ENCODE peak calls at places on chromosomes 11 and 22, in eight cellular contexts. E, G, B, R, S, Y, H and V are unnamed samples.

GRCh38 chr11:70247710-70248072 is 22.8 kb upstream of the PPFIA1 start:
- DNase-seq in E (no peak), G (no peak), B (no peak), R (no peak), S (no peak), Y (peak; percentile 38), H (no peak), V (no peak)

GRCh38 chr11:92845390-92846185 is 123.9 kb upstream of the MTNR1B start:
- DNase-seq in E (no peak), G (no peak), B (no peak), R (no peak), S (no peak), Y (no peak), H (no peak), V (no peak)

GRCh38 chr22:42169055-42169469 is 38.5 kb upstream of the CYP2D6 start:
- DNase-seq in E (peak; percentile 78), G (peak; percentile 73), B (peak; percentile 38), R (peak; percentile 74), S (peak; percentile 82), Y (peak; percentile 55), H (no peak), V (peak; percentile 86)

GRCh38 chr11:12189543-12190235 is 79.3 kb downstream of the MICAL2 start:
- DNase-seq in E (no peak), G (peak; percentile 61), B (no peak), R (no peak), S (no peak), Y (no peak), H (peak; percentile 73), V (no peak)

GRCh38 chr22:23137905-23138520 is 3.8 kb downstream of the RSPH14 start:
- DNase-seq in E (no peak), G (peak; percentile 79), B (no peak), R (no peak), S (peak; percentile 71), Y (no peak), H (no peak), V (peak; percentile 30)

GRCh38 chr11:68998390-68998911 is 14.6 kb downstream of the MRGPRF start:
- DNase-seq in E (peak; percentile 85), G (no peak), B (no peak), R (peak; percentile 21), S (no peak), Y (no peak), H (peak; percentile 64), V (no peak)

GRCh38 chr22:29314537-29315285 is 786 bp downstream of the RASL10A start:
- DNase-seq in E (no peak), G (no peak), B (no peak), R (no peak), S (no peak), Y (no peak), H (peak; percentile 64), V (peak; percentile 26)

GRCh38 chr11:87840786-87841185 is 334.5 kb downstream of the RAB38 start:
- DNase-seq in E (no peak), G (no peak), B (no peak), R (no peak), S (no peak), Y (no peak), H (no peak), V (no peak)

GRCh38 chr11:83656931-83657330 is 370.8 kb upstream of the CCDC90B start:
- DNase-seq in E (no peak), G (no peak), B (no peak), R (no peak), S (no peak), Y (no peak), H (no peak), V (no peak)

GRCh38 chr11:61955031-61955415 is 4.9 kb downstream of the BEST1 start:
- DNase-seq in E (peak; percentile 90), G (no peak), B (no peak), R (peak; percentile 81), S (peak; percentile 40), Y (peak; percentile 70), H (peak; percentile 88), V (peak; percentile 87)

GRCh38 chr22:44023404-44024287 is 456 bp upstream of the PARVB start:
- DNase-seq in E (no peak), G (peak; percentile 64), B (no peak), R (peak; percentile 42), S (peak; percentile 75), Y (peak; percentile 76), H (peak; percentile 71), V (peak; percentile 87)

GRCh38 chr22:38725900-38726655 is 20.3 kb downstream of the GTPBP1 start:
- DNase-seq in E (peak; percentile 61), G (no peak), B (no peak), R (no peak), S (no peak), Y (no peak), H (peak; percentile 60), V (no peak)

GRCh38 chr22:40401532-40401931 is 31.1 kb downstream of the SGSM3 start:
- DNase-seq in E (no peak), G (peak; percentile 77), B (no peak), R (no peak), S (no peak), Y (no peak), H (no peak), V (no peak)

GRCh38 chr22:37781434-37782059 is 26.2 kb upstream of the GCAT start:
- DNase-seq in E (no peak), G (no peak), B (no peak), R (no peak), S (no peak), Y (no peak), H (no peak), V (peak; percentile 69)

GRCh38 chr11:129184581-129184980 is 7.5 kb downstream of the ARHGAP32 start:
- DNase-seq in E (no peak), G (no peak), B (no peak), R (no peak), S (no peak), Y (no peak), H (no peak), V (no peak)

GRCh38 chr11:35932641-35933571 is 11.0 kb upstream of the LDLRAD3 start:
- DNase-seq in E (no peak), G (no peak), B (no peak), R (no peak), S (no peak), Y (no peak), H (no peak), V (no peak)

GRCh38 chr22:48581821-48582469 is 1245.7 kb downstream of the BRD1 start:
- DNase-seq in E (no peak), G (peak; percentile 8), B (no peak), R (no peak), S (no peak), Y (no peak), H (no peak), V (peak; percentile 12)

GRCh38 chr22:37634505-37635002 is 4.9 kb upstream of the SH3BP1 start:
- DNase-seq in E (no peak), G (peak; percentile 48), B (no peak), R (no peak), S (peak; percentile 35), Y (no peak), H (no peak), V (peak; percentile 76)

GRCh38 chr11:58801302-58801701 is 43.2 kb downstream of the GLYATL2 start:
- DNase-seq in E (no peak), G (no peak), B (no peak), R (no peak), S (no peak), Y (no peak), H (no peak), V (no peak)
- H3K9me3 ChIP-seq in E (no peaks in the 10 kb centered on the region), G (no peaks in the 10 kb centered on the region), B (peaks cover 7% of the 10 kb centered on the region), R (no peaks in the 10 kb centered on the region), S (no peaks in the 10 kb centered on the region), Y (peaks cover 12% of the 10 kb centered on the region), H (no peaks in the 10 kb centered on the region), V (no peaks in the 10 kb centered on the region)

DNA sequence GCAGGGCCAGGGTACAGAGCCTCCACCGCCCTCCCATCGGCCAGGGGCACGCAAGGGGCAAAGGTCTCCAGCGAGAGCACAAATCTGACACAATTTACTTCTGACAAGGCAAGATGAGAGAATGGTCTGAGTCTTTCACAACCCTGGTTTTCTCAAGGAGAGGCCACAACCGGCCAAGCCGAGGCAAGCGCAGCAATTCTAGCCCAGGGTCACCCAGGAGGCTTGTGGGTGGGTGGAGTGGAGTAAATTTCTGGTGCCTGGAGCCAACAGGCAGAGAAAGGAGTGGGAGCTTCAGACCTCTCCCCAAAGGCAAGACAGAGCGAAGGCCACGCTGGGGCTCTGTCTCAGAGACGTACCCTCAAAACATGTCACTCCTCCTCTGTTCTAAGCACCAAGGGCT is 9.3 kb downstream of the LARGE2 start:
- DNase-seq in E (no peak), G (no peak), B (no peak), R (no peak), S (no peak), Y (no peak), H (peak; percentile 49), V (no peak)
- H3K27ac ChIP-seq in E (no peak overlapping the region), G (peak overlapping the region; percentile 70), B (no peak overlapping the region), R (no peak overlapping the region), S (no peak overlapping the region), Y (no peak overlapping the region), H (no peak overlapping the region), V (no peak overlapping the region)

GRCh38 chr11:48354013-48354412 is 12.3 kb downstream of the OR4C5 start:
- DNase-seq in E (no peak), G (no peak), B (no peak), R (no peak), S (no peak), Y (no peak), H (no peak), V (no peak)
- H3K9me3 ChIP-seq in E (peaks cover 6% of the 10 kb centered on the region), G (no peaks in the 10 kb centered on the region), B (peaks cover 48% of the 10 kb centered on the region), R (no peaks in the 10 kb centered on the region), S (no peaks in the 10 kb centered on the region), Y (peaks cover 24% of the 10 kb centered on the region), H (no peaks in the 10 kb centered on the region), V (no peaks in the 10 kb centered on the region)

GRCh38 chr22:36343070-36343719 is 44.6 kb downstream of the MYH9 start:
- DNase-seq in E (no peak), G (no peak), B (no peak), R (no peak), S (no peak), Y (no peak), H (no peak), V (peak; percentile 19)

GRCh38 chr22:36343720-36344105 is 44.1 kb downstream of the MYH9 start:
- DNase-seq in E (no peak), G (no peak), B (no peak), R (no peak), S (no peak), Y (no peak), H (no peak), V (peak; percentile 64)

GRCh38 chr22:36347094-36347493 is 40.7 kb downstream of the MYH9 start:
- DNase-seq in E (no peak), G (no peak), B (no peak), R (peak; percentile 24), S (no peak), Y (no peak), H (peak; percentile 93), V (no peak)

GRCh38 chr22:36341640-36342041 is 46.1 kb downstream of the MYH9 start:
- DNase-seq in E (no peak), G (no peak), B (no peak), R (peak; percentile 13), S (no peak), Y (no peak), H (no peak), V (peak; percentile 25)

DNA sequence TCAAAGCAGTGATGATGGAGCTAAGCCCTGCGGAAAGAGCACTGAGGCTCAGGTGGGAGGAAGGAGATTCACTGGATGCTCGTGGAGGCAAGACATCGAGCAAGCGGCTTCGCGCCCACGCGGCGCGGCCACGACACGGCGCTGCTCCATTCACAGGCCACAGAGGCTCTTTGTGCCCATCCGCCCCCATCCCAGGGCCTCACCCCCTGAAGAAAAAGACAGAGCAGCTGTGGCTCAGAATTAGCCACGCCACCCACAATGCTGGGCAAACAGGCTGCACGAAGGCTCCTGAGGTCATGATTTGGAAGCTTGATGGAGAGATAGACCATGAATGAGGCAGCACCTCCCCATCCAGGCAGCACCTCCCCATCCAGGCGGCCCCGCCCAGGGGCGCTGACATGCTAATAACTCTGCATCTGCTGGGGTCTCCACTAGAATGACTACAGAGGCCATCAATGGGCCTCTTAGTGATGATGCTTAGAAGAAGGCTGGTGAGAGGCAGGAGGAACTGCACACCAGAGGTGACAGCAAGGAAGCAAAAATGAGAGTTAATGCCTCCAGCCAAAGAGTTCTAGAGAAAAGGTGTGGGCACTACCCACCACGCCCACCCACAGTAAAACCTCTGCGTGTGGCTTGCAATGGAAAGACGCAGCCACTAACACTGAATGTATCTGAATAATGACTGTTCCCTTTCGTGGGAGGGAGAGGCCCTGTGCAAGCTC is 43.5 kb downstream of the MYH9 start:
- DNase-seq in E (no peak), G (no peak), B (no peak), R (no peak), S (no peak), Y (no peak), H (no peak), V (no peak)
- H3K27ac ChIP-seq in E (peak overlapping the region; percentile 100), G (peak overlapping the region; percentile 57), B (no peak overlapping the region), R (peak overlapping the region; percentile 100), S (no peak overlapping the region), Y (peak overlapping the region; percentile 100), H (peak overlapping the region; percentile 95), V (peak overlapping the region; percentile 81)